ENCODE peak calls at places on chromosomes 5 and 9, in seven cellular contexts. J is trophoblast cell, U is neuronal stem cell, A is H9, H is IMR-90, F is mesenchymal stem cell, S is H1. R is an unnamed sample.

GRCh38 chr9:131095666-131096489 is 453 bp upstream of the AIF1L start:
- DNase-seq in A (peak; percentile 93), S (peak; percentile 68), J (peak; percentile 61), H (no peak), U (peak; percentile 80), F (peak; percentile 20), R (peak; percentile 92)

GRCh38 chr9:127918201-127919107 is 1.6 kb upstream of the ST6GALNAC4 start:
- DNase-seq in H (no peak), S (no peak), F (peak; percentile 43), A (peak; percentile 71), U (no peak), J (no peak), R (peak; percentile 65)

GRCh38 chr5:56490971-56491468 is 257.9 kb upstream of the ANKRD55 start:
- DNase-seq in J (peak; percentile 92), A (no peak), S (no peak), U (no peak), H (no peak), F (peak; percentile 71), R (no peak)

GRCh38 chr5:67773439-67773988 is 442.0 kb upstream of the PIK3R1 start:
- DNase-seq in J (no peak), S (no peak), U (peak; percentile 24), A (no peak), F (peak; percentile 29), H (no peak), R (peak; percentile 27)

GRCh38 chr5:112907166-112907611 is 14.8 kb downstream of the REEP5 start:
- DNase-seq in J (no peak), F (no peak), S (no peak), H (no peak), A (no peak), U (no peak), R (no peak)

GRCh38 chr9:136185596-136185995 is 19.3 kb downstream of the LHX3 start:
- DNase-seq in A (no peak), J (no peak), F (no peak), S (no peak), U (no peak), H (no peak), R (no peak)

GRCh38 chr5:152125806-152126205 is 201.2 kb upstream of the GLRA1 start:
- DNase-seq in U (no peak), J (no peak), S (no peak), F (no peak), A (no peak), H (no peak), R (no peak)

GRCh38 chr5:10689391-10690081 is 71.5 kb downstream of the DAP start:
- DNase-seq in F (peak; percentile 31), J (no peak), U (peak; percentile 33), A (peak; percentile 77), S (no peak), H (peak; percentile 46), R (peak; percentile 92)

GRCh38 chr5:141989720-141990119 is 20.8 kb downstream of the RNF14 start:
- DNase-seq in J (no peak), S (no peak), U (no peak), F (no peak), A (no peak), H (no peak), R (no peak)

GRCh38 chr5:158398360-158399201 is 539.6 kb upstream of the CLINT1 start:
- DNase-seq in S (no peak), J (no peak), A (no peak), F (no peak), H (no peak), U (no peak), R (no peak)

GRCh38 chr5:135874461-135874860 is 21.2 kb downstream of the IL9 start:
- DNase-seq in H (no peak), A (no peak), F (no peak), S (no peak), J (no peak), U (no peak), R (no peak)

GRCh38 chr9:3848445-3849114 is 322.8 kb upstream of the RFX3 start:
- DNase-seq in H (peak; percentile 34), J (peak; percentile 34), U (peak; percentile 68), F (peak; percentile 35), A (peak; percentile 80), S (peak; percentile 47), R (peak; percentile 92)

GRCh38 chr5:95843733-95844223 is 21.3 kb upstream of the GLRX start:
- DNase-seq in A (no peak), F (peak; percentile 81), U (no peak), J (peak; percentile 60), S (no peak), H (no peak), R (no peak)

DNA sequence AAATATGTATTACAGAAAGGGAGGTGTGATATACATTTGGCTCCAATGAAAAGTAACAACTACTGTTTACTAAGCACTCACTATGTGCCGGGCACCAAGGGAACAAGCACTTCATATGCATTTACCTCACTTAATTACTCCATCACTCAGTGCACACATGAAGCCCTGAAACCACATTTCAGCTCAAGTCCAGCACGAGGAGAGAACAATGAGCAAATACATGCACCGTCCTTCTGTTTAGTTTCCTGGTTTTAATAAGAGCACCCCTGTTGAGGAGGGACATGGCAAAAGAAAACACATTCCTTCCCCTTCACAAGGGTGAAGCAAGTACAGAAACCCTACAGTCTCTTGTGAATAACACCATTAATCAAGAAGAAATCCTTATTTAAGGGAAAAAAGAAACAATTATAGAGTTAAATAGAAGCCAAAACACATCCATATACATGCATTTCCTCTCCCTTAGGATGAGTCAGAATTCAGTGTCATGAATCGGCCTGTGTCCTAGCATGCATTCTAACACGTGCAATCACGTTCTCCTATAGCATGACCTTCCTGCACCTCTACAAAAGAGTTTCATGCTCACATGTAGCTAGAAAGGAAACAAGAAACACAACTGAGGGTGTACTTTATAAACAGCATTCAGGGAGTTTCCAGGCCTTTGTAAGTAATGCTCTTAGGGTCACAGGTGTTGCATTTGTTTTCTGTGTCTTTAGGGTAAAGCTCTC is 411.6 kb downstream of the BNC2 start:
- DNase-seq in F (peak; percentile 60), U (no peak), A (no peak), H (peak; percentile 76), S (no peak), J (peak; percentile 17), R (no peak)
- H3K18ac ChIP-seq in F (no peak overlapping the region), U (no peak overlapping the region), A (no peak overlapping the region), H (peak overlapping the region; percentile 56), S (no peak overlapping the region), J (no peak overlapping the region), R (no peak overlapping the region)

GRCh38 chr9:132901859-132902831 is 23.4 kb downstream of the SPACA9 start:
- DNase-seq in A (peak; percentile 80), S (peak; percentile 54), J (peak; percentile 96), U (peak; percentile 76), F (peak; percentile 92), H (peak; percentile 83), R (peak; percentile 90)

GRCh38 chr9:132905726-132906125 is 27.0 kb downstream of the SPACA9 start:
- DNase-seq in U (no peak), J (peak; percentile 93), H (no peak), F (no peak), A (no peak), S (no peak), R (no peak)

GRCh38 chr9:132898043-132898442 is 19.3 kb downstream of the SPACA9 start:
- DNase-seq in J (no peak), S (no peak), F (no peak), U (no peak), H (no peak), A (no peak), R (no peak)

GRCh38 chr9:132908635-132909034 is 29.9 kb downstream of the SPACA9 start:
- DNase-seq in S (no peak), A (no peak), F (no peak), U (no peak), J (no peak), H (no peak), R (no peak)

DNA sequence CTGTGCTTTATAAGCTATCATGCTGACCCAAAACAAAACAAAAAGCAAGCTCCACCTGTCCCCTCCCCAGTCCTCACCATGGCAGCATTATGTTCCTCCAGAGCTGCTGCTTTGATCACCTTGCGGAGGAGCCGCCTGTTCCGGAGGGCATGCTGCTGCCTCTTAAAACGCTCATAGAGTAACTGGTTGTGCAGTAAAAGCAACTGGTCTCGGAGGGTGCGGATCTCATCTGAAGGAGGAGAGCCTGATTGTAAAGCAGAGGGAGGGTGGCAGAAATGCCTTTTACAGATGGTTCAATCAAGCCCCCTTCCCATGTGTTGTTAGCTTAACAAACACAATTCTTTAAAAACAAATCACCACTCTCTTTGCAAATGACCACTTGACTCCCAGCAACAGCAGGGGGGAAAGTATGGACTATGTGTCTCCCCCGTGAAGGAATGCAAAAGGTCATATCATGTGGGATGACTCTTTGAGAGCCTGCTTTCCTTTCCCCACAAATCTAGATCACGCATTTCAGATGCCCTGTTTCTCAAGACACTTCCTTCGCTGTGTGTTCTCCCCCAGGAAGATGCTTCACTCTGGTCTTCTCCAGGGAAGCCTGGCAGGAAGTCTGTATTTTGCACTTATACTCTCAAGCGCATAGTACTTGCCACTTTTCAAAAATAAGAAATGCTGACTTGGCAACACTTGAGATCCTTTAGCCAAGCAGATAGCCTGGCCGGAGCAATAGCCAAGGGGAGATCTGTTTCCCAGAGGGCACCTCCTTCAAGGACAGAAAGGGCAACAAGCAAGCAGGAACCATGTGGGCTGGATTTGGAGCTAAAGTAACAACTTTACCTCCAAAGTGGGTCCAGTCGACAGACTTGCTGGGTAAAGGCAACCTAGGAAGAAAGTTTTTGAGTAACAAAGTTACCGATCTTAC is 25.1 kb downstream of the SPACA9 start:
- DNase-seq in H (no peak), U (no peak), J (no peak), A (peak; percentile 41), F (no peak), S (peak; percentile 9), R (peak; percentile 39)
- H3K23ac ChIP-seq in H (no peak overlapping the region), U (no peak overlapping the region), J (no peak overlapping the region), A (no peak overlapping the region), F (no peak overlapping the region), S (no peak overlapping the region), R (no peak overlapping the region)

GRCh38 chr9:113544001-113544340 is 80.4 kb downstream of the RGS3 start:
- DNase-seq in H (no peak), A (no peak), U (no peak), F (no peak), S (no peak), J (no peak), R (no peak)

GRCh38 chr9:113543286-113544000 is 79.9 kb downstream of the RGS3 start:
- DNase-seq in H (no peak), A (no peak), F (no peak), J (no peak), U (no peak), S (no peak), R (no peak)

GRCh38 chr9:113546566-113546965 is 83.0 kb downstream of the RGS3 start:
- DNase-seq in J (no peak), U (no peak), A (no peak), F (no peak), S (no peak), H (no peak), R (no peak)

GRCh38 chr9:113542741-113543140 is 79.2 kb downstream of the RGS3 start:
- DNase-seq in S (no peak), H (no peak), F (no peak), J (no peak), A (no peak), U (no peak), R (no peak)

DNA sequence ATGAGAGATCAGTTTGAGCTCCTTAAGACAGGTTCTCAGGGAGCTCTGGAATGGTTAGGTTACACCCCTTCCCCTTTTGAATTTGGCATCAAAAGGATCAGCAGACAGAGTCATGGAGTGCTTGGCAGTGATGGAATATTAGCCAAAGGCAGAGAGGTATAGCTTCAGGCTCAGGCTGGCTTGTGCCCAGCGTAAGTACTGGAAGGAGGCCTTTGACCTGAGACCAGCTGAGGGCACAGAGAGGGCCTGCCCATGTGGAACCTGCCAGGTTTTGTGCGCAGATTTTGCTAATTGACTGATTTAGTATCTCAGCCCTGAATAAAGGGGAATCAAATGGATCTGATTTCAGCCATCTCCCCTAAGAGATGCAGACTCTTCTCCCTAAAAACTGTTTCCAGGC is 81.5 kb downstream of the RGS3 start:
- DNase-seq in U (no peak), J (no peak), A (no peak), H (no peak), S (no peak), F (no peak), R (no peak)
- H3K18ac ChIP-seq in U (no peak overlapping the region), J (no peak overlapping the region), A (no peak overlapping the region), H (no peak overlapping the region), S (no peak overlapping the region), F (no peak overlapping the region), R (no peak overlapping the region)

GRCh38 chr5:124889522-124889828 is 143.0 kb upstream of the ZNF608 start:
- DNase-seq in U (no peak), J (no peak), H (no peak), F (no peak), S (no peak), A (no peak), R (no peak)
- H3K23ac ChIP-seq in U (no peak overlapping the region), J (no peak overlapping the region), H (no peak overlapping the region), F (no peak overlapping the region), S (no peak overlapping the region), A (no peak overlapping the region), R (no peak overlapping the region)

R was measured in mesendoderm.